ENCODE peak calls at places on chromosomes 12 and 14, in five cellular contexts. O, J, Y, G and C are unnamed samples.
A peak's percentile ranks its signal among the peaks of the same experiment; 100 is the strongest.

GRCh38 chr14:69999246-69999645 is 120.0 kb downstream of the SMOC1 start:
- DNase-seq in O (peak; percentile 29), J (no peak), G (no peak), Y (no peak), C (peak; percentile 92)

GRCh38 chr12:106442575-106442974 is 85.0 kb downstream of the POLR3B start:
- DNase-seq in J (no peak), Y (no peak), G (no peak), O (no peak), C (no peak)

GRCh38 chr12:76637807-76638206 is 78.2 kb upstream of the OSBPL8 start:
- DNase-seq in Y (no peak), J (no peak), G (no peak), O (peak; percentile 77), C (peak; percentile 19)

GRCh38 chr14:105228562-105228961 is 19.8 kb upstream of the BTBD6 start:
- DNase-seq in J (no peak), O (no peak), Y (no peak), G (no peak), C (no peak)

GRCh38 chr12:86513206-86513605 is 257.0 kb upstream of the MGAT4C start:
- DNase-seq in O (no peak), J (no peak), G (no peak), Y (no peak), C (no peak)

GRCh38 chr12:79547044-79547734 is 143.6 kb downstream of the PAWR start:
- DNase-seq in J (no peak), Y (no peak), G (no peak), O (peak; percentile 97), C (peak; percentile 95)

GRCh38 chr14:80919622-80920021 is 21.9 kb downstream of the CEP128 start:
- DNase-seq in Y (no peak), J (no peak), O (no peak), G (no peak), C (no peak)

GRCh38 chr12:107283652-107284051 is 190.3 kb upstream of the CRY1 start:
- DNase-seq in O (no peak), G (no peak), Y (no peak), J (no peak), C (no peak)

GRCh38 chr14:68655021-68655811 is 137.7 kb downstream of the ZFP36L1 start:
- DNase-seq in J (peak; percentile 75), G (peak; percentile 54), O (no peak), Y (no peak), C (no peak)

GRCh38 chr12:98058838-98059237 is 456.6 kb upstream of the TMPO start:
- DNase-seq in Y (no peak), O (no peak), J (no peak), G (peak; percentile 69), C (no peak)

GRCh38 chr12:130649101-130649571 is 67.0 kb downstream of the RIMBP2 start:
- DNase-seq in J (no peak), Y (no peak), O (no peak), G (no peak), C (no peak)

GRCh38 chr12:52519826-52520662 is at the start of gene KRT5:
- DNase-seq in G (no peak), J (no peak), O (no peak), Y (no peak), C (no peak)

GRCh38 chr12:116094475-116094874 is 183.0 kb downstream of the MED13L start:
- DNase-seq in G (no peak), O (no peak), J (no peak), Y (no peak), C (no peak)

GRCh38 chr14:75522224-75522764 is at the start of gene BATF:
- DNase-seq in J (no peak), O (no peak), G (no peak), Y (peak; percentile 46), C (no peak)

GRCh38 chr12:26691234-26691970 is 141.6 kb downstream of the ITPR2 start:
- DNase-seq in J (no peak), O (peak; percentile 97), G (no peak), Y (no peak), C (peak; percentile 95)

GRCh38 chr12:31041033-31041564 is 32.6 kb upstream of the DDX11 start:
- DNase-seq in O (no peak), G (no peak), J (no peak), Y (no peak), C (no peak)

GRCh38 chr12:57389033-57389432 is 41.8 kb downstream of the R3HDM2 start:
- DNase-seq in J (no peak), G (no peak), O (peak; percentile 88), Y (no peak), C (peak; percentile 65)